ENCODE peak calls at places on chromosomes 16 and 17, in six cellular contexts. S is COR-L47; N is lung; W is activated CD8-positive, alpha-beta T cell treated with anti-CD3 and anti-CD28 coated beads, Interleukin-2, amount 10 ng/mL, durations not matched to agents 7 days and 5 days; X is substantia nigra; H is activated T-helper 1 cell treated with anti-CD3 and anti-CD28 coated beads, Interleukin-2, amount 50 U/mL, for 16 hours. O is an unnamed sample.

GRCh38 chr17:67027031-67027628 is 17.2 kb upstream of the CACNG1 start:
- DNase-seq in S (no peak), N (no peak), W (no peak), X (no peak), H (no peak), O (no peak)

GRCh38 chr16:76162046-76162445 is 115.2 kb upstream of the CNTNAP4 start:
- DNase-seq in S (no peak), N (no peak), W (no peak), X (no peak), H (no peak), O (no peak)

GRCh38 chr17:82836823-82837357 is 2.9 kb downstream of the ZNF750 start:
- DNase-seq in S (peak), N (no peak), W (no peak), X (no peak), H (no peak), O (peak)

GRCh38 chr17:19590912-19591551 is 57.4 kb downstream of the SLC47A1 start:
- DNase-seq in S (no peak), N (no peak), W (no peak), X (no peak), H (no peak), O (no peak)

GRCh38 chr17:72460711-72461110 is 339.9 kb downstream of the SOX9 start:
- DNase-seq in S (no peak), N (no peak), W (no peak), X (no peak), H (no peak), O (no peak)

GRCh38 chr17:67902531-67903231 is 77.4 kb downstream of the BPTF start:
- DNase-seq in S (no peak), N (no peak), W (no peak), X (no peak), H (no peak), O (no peak)

GRCh38 chr17:2055494-2056220 is 754 bp downstream of the HIC1 start:
- DNase-seq in S (no peak), N (no peak), W (peak), X (no peak), H (no peak), O (no peak)

GRCh38 chr16:66728117-66728787 is 23.2 kb downstream of the DYNC1LI2 start:
- DNase-seq in S (peak), N (peak), W (peak), X (peak), H (no peak), O (no peak)

GRCh38 chr17:62179525-62180161 is 114.6 kb upstream of the MED13 start:
- DNase-seq in S (peak), N (no peak), W (no peak), X (no peak), H (no peak), O (no peak)

GRCh38 chr17:77830816-77831490 is 127.5 kb upstream of the TNRC6C start:
- DNase-seq in S (no peak), N (no peak), W (no peak), X (no peak), H (no peak), O (no peak)

GRCh38 chr17:79182176-79183160 is 107.8 kb downstream of the ENGASE start:
- DNase-seq in S (no peak), N (no peak), W (no peak), X (no peak), H (no peak), O (no peak)

GRCh38 chr16:90032664-90033346 is 13.5 kb upstream of the DBNDD1 start:
- DNase-seq in S (no peak), N (no peak), W (no peak), X (no peak), H (no peak), O (no peak)

GRCh38 chr17:32298298-32298697 is 32.7 kb downstream of the RHBDL3 start:
- DNase-seq in S (no peak), N (no peak), W (no peak), X (no peak), H (no peak), O (no peak)

GRCh38 chr16:67723151-67723915 is 4.2 kb upstream of the GFOD2 start:
- DNase-seq in S (no peak), N (no peak), W (no peak), X (no peak), H (no peak), O (no peak)

GRCh38 chr16:66437391-66437945 is 10.4 kb downstream of the BEAN1 start:
- DNase-seq in S (no peak), N (no peak), W (no peak), X (no peak), H (no peak), O (no peak)

GRCh38 chr16:68825427-68825826 is 17.9 kb upstream of the TANGO6 start:
- DNase-seq in S (no peak), N (no peak), W (no peak), X (no peak), H (no peak), O (no peak)

GRCh38 chr17:79046501-79047280 is 22.7 kb downstream of the C1QTNF1 start:
- DNase-seq in S (no peak), N (no peak), W (no peak), X (no peak), H (no peak), O (no peak)

GRCh38 chr16:23296994-23297393 is 5.1 kb upstream of the SCNN1B start:
- DNase-seq in S (peak), N (no peak), W (no peak), X (no peak), H (no peak), O (no peak)

GRCh38 chr16:533391-534088 is 6.0 kb downstream of the CAPN15 start:
- DNase-seq in S (no peak), N (no peak), W (no peak), X (no peak), H (no peak), O (no peak)

GRCh38 chr17:1673041-1673790 is 11.5 kb downstream of the PRPF8 start:
- DNase-seq in S (no peak), N (no peak), W (no peak), X (no peak), H (no peak), O (no peak)

GRCh38 chr16:71847096-71847495 is 1.3 kb downstream of the ATXN1L start:
- DNase-seq in S (no peak), N (no peak), W (no peak), X (no peak), H (no peak), O (no peak)

GRCh38 chr17:28788100-28788499 is 44.3 kb downstream of the TRAF4 start:
- DNase-seq in S (no peak), N (no peak), W (no peak), X (no peak), H (no peak), O (no peak)

GRCh38 chr17:67244621-67245072 is 349 bp downstream of the HELZ start:
- DNase-seq in S (no peak), N (no peak), W (peak), X (no peak), H (peak), O (no peak)

GRCh38 chr16:28042856-28043255 is 20.7 kb downstream of the GSG1L start:
- DNase-seq in S (no peak), N (no peak), W (no peak), X (no peak), H (no peak), O (no peak)

GRCh38 chr17:63622571-63623390 is 564 bp downstream of the MAP3K3 start:
- DNase-seq in S (peak), N (peak), W (peak), X (peak), H (peak), O (peak)

GRCh38 chr17:30378191-30378796 is 433 bp upstream of the CPD start:
- DNase-seq in S (no peak), N (no peak), W (peak), X (no peak), H (peak), O (no peak)

GRCh38 chr17:17361543-17362511 is 58.7 kb downstream of the NT5M start:
- DNase-seq in S (no peak), N (no peak), W (no peak), X (no peak), H (no peak), O (no peak)

GRCh38 chr17:58336456-58337094 is 8.0 kb upstream of the TSPOAP1 start:
- DNase-seq in S (no peak), N (no peak), W (peak), X (no peak), H (no peak), O (no peak)

GRCh38 chr16:24729967-24730815 is 740 bp downstream of the TNRC6A start:
- DNase-seq in S (no peak), N (no peak), W (peak), X (peak), H (peak), O (no peak)

GRCh38 chr16:52496051-52496876 is 50.7 kb downstream of the TOX3 start:
- DNase-seq in S (peak), N (no peak), W (no peak), X (no peak), H (no peak), O (no peak)

GRCh38 chr17:9890124-9890523 is 14.9 kb downstream of the RCVRN start:
- DNase-seq in S (no peak), N (no peak), W (no peak), X (no peak), H (no peak), O (no peak)

GRCh38 chr16:66475232-66475631 is 48.1 kb downstream of the BEAN1 start:
- DNase-seq in S (no peak), N (no peak), W (no peak), X (no peak), H (no peak), O (no peak)

GRCh38 chr16:67016143-67016542 is 12.8 kb upstream of the CBFB start:
- DNase-seq in S (no peak), N (no peak), W (no peak), X (no peak), H (no peak), O (no peak)

GRCh38 chr16:680967-681745 is 946 bp downstream of the STUB1 start:
- DNase-seq in S (no peak), N (no peak), W (no peak), X (no peak), H (no peak), O (no peak)

GRCh38 chr16:88681709-88682451 is 4.4 kb downstream of the SNAI3 start:
- DNase-seq in S (no peak), N (peak), W (peak), X (peak), H (peak), O (no peak)

GRCh38 chr16:49932943-49933342 is 77.0 kb upstream of the ZNF423 start:
- DNase-seq in S (no peak), N (no peak), W (no peak), X (no peak), H (no peak), O (peak)